ENCODE peak calls at places on chromosome 2, in nine cellular contexts. R is prostate gland, V is dermis microvascular lymphatic vessel endothelial cell, W is NCI-H146, B is caudate nucleus, Q is hippocampal formation, D is amniotic stem cell, C is NCI-H748 treated with DMSO at 0.1 percent for 48 hours, E is mammary epithelial cell. Y is an unnamed sample.

GRCh38 chr2:109450574-109451265 is 163.0 kb downstream of the SEPTIN10 start:
- DNase-seq in R (no peak), E (no peak), V (no peak), W (no peak), C (no peak), B (no peak), Q (no peak), D (no peak), Y (no peak)

GRCh38 chr2:239721531-239721930 is 303.6 kb downstream of the NDUFA10 start:
- DNase-seq in D (no peak), V (no peak), E (no peak), C (no peak), B (no peak), Q (no peak), R (no peak), W (no peak), Y (no peak)

GRCh38 chr2:231554748-231555545 is 24.7 kb upstream of the NMUR1 start:
- DNase-seq in R (no peak), C (no peak), D (no peak), Q (no peak), E (no peak), W (no peak), V (no peak), B (no peak), Y (no peak)

GRCh38 chr2:16062471-16063250 is 122.3 kb downstream of the MYCN start:
- DNase-seq in D (no peak), Q (no peak), C (no peak), W (no peak), R (no peak), E (no peak), V (no peak), B (no peak), Y (no peak)

GRCh38 chr2:31337860-31338259 is 76.7 kb downstream of the XDH start:
- DNase-seq in Q (no peak), E (peak; percentile 94), R (no peak), B (no peak), W (no peak), D (peak; percentile 74), V (no peak), C (no peak), Y (no peak)

GRCh38 chr2:138183700-138184099 is 219.4 kb downstream of the HNMT start:
- DNase-seq in E (no peak), D (no peak), W (no peak), Q (no peak), C (no peak), V (no peak), B (no peak), R (no peak), Y (no peak)

GRCh38 chr2:30288576-30288975 is 57.2 kb downstream of the LBH start:
- DNase-seq in E (no peak), C (no peak), B (no peak), W (no peak), R (no peak), D (no peak), Q (no peak), V (no peak), Y (no peak)

GRCh38 chr2:11285499-11285898 is 58.9 kb downstream of the ROCK2 start:
- DNase-seq in W (no peak), C (no peak), Q (no peak), V (no peak), E (no peak), B (no peak), D (no peak), R (no peak), Y (no peak)

GRCh38 chr2:98868548-98869271 is 67.3 kb downstream of the CRACDL start:
- DNase-seq in B (no peak), R (no peak), D (no peak), W (peak; percentile 49), E (no peak), Q (no peak), V (no peak), C (peak; percentile 5), Y (no peak)

GRCh38 chr2:241933175-241933911 is 63.8 kb downstream of the RTP5 start:
- DNase-seq in W (no peak), V (no peak), R (peak; percentile 39), C (no peak), Q (peak; percentile 20), D (no peak), B (no peak), E (no peak), Y (no peak)

GRCh38 chr2:237573721-237574415 is 7.5 kb downstream of the PRLH start:
- DNase-seq in C (no peak), R (no peak), B (no peak), V (no peak), D (no peak), Q (no peak), E (no peak), W (no peak), Y (no peak)

GRCh38 chr2:236166781-236167296 is 1.3 kb downstream of the GBX2 start:
- DNase-seq in R (no peak), W (no peak), V (peak; percentile 26), E (no peak), Q (no peak), B (no peak), D (no peak), C (no peak), Y (no peak)

GRCh38 chr2:82478641-82479040 is 1980.4 kb downstream of the SUCLG1 start:
- DNase-seq in B (no peak), W (no peak), D (no peak), E (no peak), V (no peak), C (no peak), Q (no peak), R (no peak), Y (no peak)

GRCh38 chr2:64910972-64911433 is 78.2 kb upstream of the SLC1A4 start:
- DNase-seq in C (no peak), W (no peak), D (no peak), Q (no peak), V (no peak), E (no peak), B (no peak), R (no peak), Y (no peak)

GRCh38 chr2:170217778-170218251 is 39.9 kb downstream of the MYO3B start:
- DNase-seq in D (no peak), E (no peak), R (no peak), V (no peak), C (no peak), Q (no peak), W (no peak), B (no peak), Y (no peak)

GRCh38 chr2:222468338-222468737 is 44.0 kb downstream of the SGPP2 start:
- DNase-seq in R (no peak), Q (no peak), C (no peak), E (no peak), V (peak; percentile 33), B (no peak), W (peak; percentile 17), D (no peak), Y (no peak)

GRCh38 chr2:21710496-21710895 is 586.7 kb downstream of the TDRD15 start:
- DNase-seq in Q (no peak), V (no peak), C (no peak), W (no peak), R (no peak), B (no peak), D (no peak), E (no peak), Y (no peak)

GRCh38 chr2:209305026-209305425 is 118.8 kb upstream of the MAP2 start:
- DNase-seq in D (no peak), B (no peak), C (no peak), R (no peak), W (no peak), E (no peak), Q (no peak), V (no peak), Y (no peak)

GRCh38 chr2:191650896-191651773 is 26.8 kb upstream of the NABP1 start:
- DNase-seq in R (no peak), C (no peak), V (peak; percentile 17), E (no peak), Q (no peak), D (no peak), B (no peak), W (no peak), Y (no peak)